ENCODE peak calls at places on chromosomes 2 and 18, in seven cellular contexts. T is endothelial cell of umbilical vein, G is astrocyte of the spinal cord, B is AG09309, Q is BE2C, S is A549, V is lower lobe of right lung. O is an unnamed sample.

GRCh38 chr18:23723121-23723520 is 33.9 kb downstream of the LAMA3 start:
- DNase-seq in T (no peak), G (no peak), B (peak), Q (no peak), S (no peak), V (no peak), O (no peak)

GRCh38 chr18:32779010-32779409 is 6.2 kb upstream of the KLHL14 start:
- DNase-seq in T (no peak), G (no peak), B (no peak), Q (no peak), S (no peak), V (no peak), O (no peak)

GRCh38 chr2:11458753-11459152 is 7.2 kb downstream of the E2F6 start:
- DNase-seq in T (no peak), G (no peak), B (no peak), Q (no peak), S (no peak), V (no peak), O (no peak)

GRCh38 chr18:58231930-58232329 is 187.9 kb downstream of the NEDD4L start:
- DNase-seq in T (peak), G (no peak), B (no peak), Q (no peak), S (peak), V (no peak), O (no peak)

GRCh38 chr18:62715829-62716678 is 713 bp downstream of the PHLPP1 start:
- DNase-seq in T (peak), G (peak), B (no peak), Q (peak), S (peak), V (peak), O (no peak)

GRCh38 chr18:2847341-2848144 is 737 bp downstream of the EMILIN2 start:
- DNase-seq in T (no peak), G (peak), B (no peak), Q (no peak), S (no peak), V (peak), O (no peak)

GRCh38 chr2:132668986-132669853 is 785 bp downstream of the LYPD1 start:
- DNase-seq in T (peak), G (peak), B (no peak), Q (no peak), S (no peak), V (no peak), O (no peak)

GRCh38 chr18:9104244-9104901 is 1.9 kb downstream of the NDUFV2 start:
- DNase-seq in T (peak), G (no peak), B (no peak), Q (no peak), S (no peak), V (no peak), O (no peak)

GRCh38 chr2:41856946-41857345 is 190.9 kb upstream of the PKDCC start:
- DNase-seq in T (no peak), G (no peak), B (no peak), Q (no peak), S (no peak), V (no peak), O (no peak)

GRCh38 chr2:112989611-112990010 is 11.8 kb downstream of the IL36G start:
- DNase-seq in T (no peak), G (no peak), B (no peak), Q (no peak), S (no peak), V (no peak), O (no peak)

GRCh38 chr18:14914771-14915170 is 166.8 kb downstream of the ANKRD30B start:
- DNase-seq in T (no peak), G (no peak), B (no peak), Q (no peak), S (no peak), V (no peak), O (no peak)

GRCh38 chr2:201260302-201260800 is at the start of gene CASP8:
- DNase-seq in T (no peak), G (no peak), B (no peak), Q (no peak), S (no peak), V (peak), O (no peak)

GRCh38 chr2:227608469-227609338 is 5.9 kb downstream of the SCYGR3 start:
- DNase-seq in T (no peak), G (no peak), B (no peak), Q (no peak), S (no peak), V (no peak), O (no peak)

GRCh38 chr2:120402508-120402907 is 56.6 kb downstream of the INHBB start:
- DNase-seq in T (no peak), G (no peak), B (no peak), Q (no peak), S (no peak), V (no peak), O (no peak)

GRCh38 chr18:48293954-48294893 is 115.0 kb downstream of the ZBTB7C start:
- DNase-seq in T (no peak), G (no peak), B (no peak), Q (peak), S (no peak), V (no peak), O (no peak)

GRCh38 chr2:215929602-215930335 is 83.6 kb downstream of the MREG start:
- DNase-seq in T (peak), G (peak), B (no peak), Q (no peak), S (no peak), V (no peak), O (no peak)

GRCh38 chr2:29309090-29310054 is 194.2 kb downstream of the CLIP4 start:
- DNase-seq in T (peak), G (peak), B (peak), Q (peak), S (peak), V (no peak), O (no peak)

GRCh38 chr2:133200684-133201421 is 367.4 kb downstream of the NCKAP5 start:
- DNase-seq in T (peak), G (peak), B (peak), Q (no peak), S (peak), V (no peak), O (peak)

GRCh38 chr18:36942264-36942663 is 113.3 kb downstream of the KIAA1328 start:
- DNase-seq in T (peak), G (peak), B (no peak), Q (no peak), S (peak), V (no peak), O (peak)

GRCh38 chr2:72148391-72148974 is 821 bp upstream of the CYP26B1 start:
- DNase-seq in T (no peak), G (no peak), B (no peak), Q (no peak), S (no peak), V (no peak), O (no peak)

GRCh38 chr2:128404709-128405466 is 86.2 kb upstream of the HS6ST1 start:
- DNase-seq in T (no peak), G (no peak), B (no peak), Q (no peak), S (no peak), V (no peak), O (no peak)

GRCh38 chr2:179655627-179656026 is 205.8 kb downstream of the ZNF385B start:
- DNase-seq in T (no peak), G (peak), B (no peak), Q (no peak), S (no peak), V (no peak), O (no peak)

GRCh38 chr2:143684731-143685364 is 555.6 kb downstream of the ARHGAP15 start:
- DNase-seq in T (no peak), G (no peak), B (no peak), Q (peak), S (no peak), V (no peak), O (no peak)

GRCh38 chr2:213065583-213066444 is 85.6 kb downstream of the IKZF2 start:
- DNase-seq in T (no peak), G (peak), B (peak), Q (peak), S (no peak), V (peak), O (no peak)

GRCh38 chr2:60365556-60365955 is 187.9 kb downstream of the BCL11A start:
- DNase-seq in T (no peak), G (no peak), B (no peak), Q (no peak), S (no peak), V (no peak), O (no peak)

GRCh38 chr2:199659207-199659606 is 191.8 kb downstream of the FTCDNL1 start:
- DNase-seq in T (peak), G (peak), B (no peak), Q (peak), S (no peak), V (peak), O (no peak)

GRCh38 chr18:47737956-47738355 is 192.5 kb downstream of the SMAD2 start:
- DNase-seq in T (no peak), G (no peak), B (no peak), Q (no peak), S (no peak), V (no peak), O (no peak)

GRCh38 chr2:170408461-170409163 is 230.7 kb downstream of the MYO3B start:
- DNase-seq in T (peak), G (no peak), B (no peak), Q (no peak), S (no peak), V (no peak), O (no peak)

GRCh38 chr2:168348076-168348475 is 100.7 kb upstream of the STK39 start:
- DNase-seq in T (peak), G (peak), B (no peak), Q (peak), S (peak), V (no peak), O (no peak)

GRCh38 chr18:77977331-77977730 is 727.7 kb downstream of the GALR1 start:
- DNase-seq in T (no peak), G (no peak), B (no peak), Q (no peak), S (no peak), V (no peak), O (no peak)

GRCh38 chr2:173053043-173053699 is 22.5 kb upstream of the MAP3K20 start:
- DNase-seq in T (no peak), G (no peak), B (no peak), Q (no peak), S (no peak), V (no peak), O (no peak)

GRCh38 chr2:42722328-42723190 is 41.4 kb downstream of the OXER1 start:
- DNase-seq in T (peak), G (peak), B (peak), Q (no peak), S (no peak), V (peak), O (peak)

GRCh38 chr18:59651071-59651470 is 46.2 kb downstream of the CCBE1 start:
- DNase-seq in T (no peak), G (no peak), B (no peak), Q (no peak), S (no peak), V (no peak), O (no peak)

GRCh38 chr2:24022324-24022974 is 12.6 kb downstream of the MFSD2B start:
- DNase-seq in T (no peak), G (no peak), B (no peak), Q (no peak), S (no peak), V (no peak), O (no peak)

GRCh38 chr2:24022975-24023575 is 13.2 kb downstream of the MFSD2B start:
- DNase-seq in T (no peak), G (no peak), B (no peak), Q (no peak), S (no peak), V (no peak), O (no peak)

GRCh38 chr2:24019729-24020128 is 9.8 kb downstream of the MFSD2B start:
- DNase-seq in T (no peak), G (no peak), B (no peak), Q (no peak), S (no peak), V (no peak), O (no peak)

GRCh38 chr2:24024018-24024417 is 14.1 kb downstream of the MFSD2B start:
- DNase-seq in T (no peak), G (peak), B (no peak), Q (peak), S (peak), V (peak), O (no peak)

GRCh38 chr2:24021122-24021998 is 11.5 kb downstream of the MFSD2B start:
- DNase-seq in T (no peak), G (no peak), B (no peak), Q (peak), S (peak), V (no peak), O (no peak)
- TF ChIP-seq CTCF in T (peak), G (peak), B (peak), Q (peak), S (peak), V (peak), O (peak)

GRCh38 chr2:100744184-100744583 is 75.8 kb upstream of the NPAS2 start:
- DNase-seq in T (no peak), G (no peak), B (no peak), Q (no peak), S (no peak), V (no peak), O (no peak)

GRCh38 chr2:100742884-100743283 is 77.1 kb upstream of the NPAS2 start:
- DNase-seq in T (no peak), G (peak), B (peak), Q (no peak), S (no peak), V (no peak), O (no peak)

GRCh38 chr2:100736121-100736915 is 83.6 kb upstream of the NPAS2 start:
- DNase-seq in T (peak), G (no peak), B (no peak), Q (no peak), S (no peak), V (no peak), O (no peak)

GRCh38 chr2:100741880-100742814 is 77.8 kb upstream of the NPAS2 start:
- DNase-seq in T (no peak), G (peak), B (peak), Q (no peak), S (no peak), V (no peak), O (no peak)

GRCh38 chr2:100739735-100740432 is 80.1 kb upstream of the NPAS2 start:
- DNase-seq in T (no peak), G (no peak), B (no peak), Q (peak), S (no peak), V (no peak), O (no peak)
- H3K4me3 ChIP-seq in T (no peak), G (no peak), B (no peak), Q (no peak), S (no peak), V (no peak), O (no peak)

GRCh38 chr2:68837861-68838341 is 33.3 kb downstream of the BMP10 start:
- DNase-seq in T (no peak), G (peak), B (no peak), Q (no peak), S (no peak), V (no peak), O (no peak)

GRCh38 chr2:68838641-68839040 is 32.6 kb downstream of the BMP10 start:
- DNase-seq in T (no peak), G (no peak), B (no peak), Q (no peak), S (no peak), V (no peak), O (no peak)

GRCh38 chr2:68835636-68836035 is 35.6 kb downstream of the BMP10 start:
- DNase-seq in T (no peak), G (no peak), B (no peak), Q (no peak), S (no peak), V (no peak), O (no peak)

GRCh38 chr2:68839260-68839833 is 31.9 kb downstream of the BMP10 start:
- DNase-seq in T (no peak), G (no peak), B (no peak), Q (no peak), S (peak), V (no peak), O (no peak)

GRCh38 chr2:68837164-68837860 is 33.9 kb downstream of the BMP10 start:
- DNase-seq in T (peak), G (peak), B (no peak), Q (no peak), S (peak), V (peak), O (no peak)
- TF ChIP-seq CTCF in T (peak), G (peak), B (peak), Q (no peak), S (peak), V (peak), O (peak)

DNA sequence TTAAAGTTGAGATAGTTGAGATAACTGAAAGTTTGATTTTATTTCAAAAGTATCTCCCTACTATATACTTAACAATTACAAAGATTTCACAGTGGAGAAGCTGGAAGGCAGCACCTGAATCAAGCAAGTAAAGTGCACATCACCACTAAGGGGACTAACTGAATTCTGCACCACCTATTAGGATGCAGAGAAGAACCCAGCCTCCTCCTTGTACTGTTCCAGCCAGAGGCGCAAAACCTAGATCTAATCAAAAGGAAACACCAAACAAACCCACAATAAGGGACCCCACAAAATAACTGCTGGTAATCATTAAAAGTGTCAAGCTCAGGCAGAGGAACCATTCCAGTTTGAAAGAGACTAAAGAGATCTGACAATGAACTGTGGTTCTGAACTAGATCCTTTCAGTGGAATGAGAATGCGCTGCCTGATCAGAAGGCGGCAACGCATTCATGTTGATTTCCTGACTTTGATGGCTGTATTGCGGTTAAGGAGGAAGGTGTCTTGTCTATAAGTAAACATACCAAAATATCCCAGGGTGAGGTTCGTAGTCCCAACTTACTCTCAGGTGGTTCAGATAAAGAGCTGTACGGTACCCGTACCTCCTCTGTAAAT is 16.8 kb downstream of the HDLBP start:
- DNase-seq in T (no peak), G (no peak), B (no peak), Q (no peak), S (no peak), V (no peak), O (no peak)
- H3K4me3 ChIP-seq in T (no peak), G (no peak), B (no peak), Q (no peak), S (no peak), V (no peak), O (no peak)

DNA sequence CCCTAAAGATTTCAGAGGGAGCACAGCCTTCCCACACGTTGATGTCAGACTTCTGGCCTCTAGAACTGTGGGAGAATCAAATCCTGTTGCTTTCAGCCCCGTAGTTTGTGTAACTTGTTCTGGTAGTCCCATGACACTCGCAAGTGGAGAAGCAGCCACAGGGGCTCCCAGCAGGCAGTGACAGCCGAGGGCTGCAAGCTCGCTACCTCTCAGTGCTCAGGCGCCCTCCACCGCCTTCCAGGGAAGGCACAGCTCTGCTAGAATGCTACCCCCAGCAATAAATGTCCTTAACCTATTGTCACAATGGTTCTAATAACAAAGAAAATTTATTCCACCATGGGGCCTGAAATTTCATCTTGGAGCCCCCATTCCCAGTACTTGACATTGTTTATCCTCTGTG is 143.1 kb upstream of the ZNF236 start:
- DNase-seq in T (no peak), G (no peak), B (no peak), Q (no peak), S (no peak), V (no peak), O (no peak)
- TF ChIP-seq CTCF in T (no peak), G (no peak), B (no peak), Q (no peak), S (no peak), V (no peak), O (peak)

DNA sequence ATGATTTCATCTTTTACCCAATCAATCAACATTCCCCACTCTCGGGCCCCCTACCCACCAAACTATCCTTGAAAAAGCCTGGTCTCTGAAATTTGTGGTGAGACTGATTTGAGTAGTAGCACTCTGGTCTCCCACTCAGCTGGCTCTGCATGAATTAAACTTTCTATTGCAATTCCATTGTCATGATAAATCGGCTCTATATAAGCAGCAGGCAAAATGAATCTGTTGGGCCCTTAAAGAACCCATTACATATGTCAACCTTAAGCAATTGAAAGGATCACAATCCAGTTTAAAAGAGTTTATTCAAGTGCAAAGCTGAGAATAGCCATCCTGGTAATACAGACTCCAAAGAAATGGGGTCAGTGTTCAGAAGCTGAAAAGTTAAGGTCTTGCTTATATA is 68.2 kb downstream of the NEURL3 start:
- DNase-seq in T (no peak), G (no peak), B (no peak), Q (no peak), S (no peak), V (no peak), O (no peak)
- H3K4me3 ChIP-seq in T (no peak), G (no peak), B (no peak), Q (no peak), S (no peak), V (no peak), O (no peak)

O was measured in retinal pigment epithelial cell.